ENCODE peak calls at places on chromosome 14, in seven cellular contexts. One of them, this sample, is unnamed.

GRCh38 chr14:83887871-83888270 is 1642.1 kb upstream of the FLRT2 start:
- DNase-seq in upper lobe of right lung: no peak
- DNase-seq in AG04450: no peak
- DNase-seq in endothelial cell: no peak
- DNase-seq in GM12864: no peak
- DNase-seq in progenitor cell of endocrine pancreas: no peak
- DNase-seq in MM.1S: no peak
- DNase-seq in this sample: no peak

GRCh38 chr14:59189281-59189821 is 884 bp downstream of the DAAM1 start:
- DNase-seq in GM12864: no peak
- DNase-seq in progenitor cell of endocrine pancreas: peak
- DNase-seq in MM.1S: peak
- DNase-seq in AG04450: no peak
- DNase-seq in upper lobe of right lung: peak
- DNase-seq in endothelial cell: no peak
- DNase-seq in this sample: peak

GRCh38 chr14:39107624-39108023 is 4.6 kb upstream of the SEC23A start:
- DNase-seq in upper lobe of right lung: no peak
- DNase-seq in GM12864: no peak
- DNase-seq in MM.1S: peak
- DNase-seq in endothelial cell: no peak
- DNase-seq in progenitor cell of endocrine pancreas: no peak
- DNase-seq in AG04450: no peak
- DNase-seq in this sample: peak

GRCh38 chr14:103232831-103233319 is 101.2 kb upstream of the EIF5 start:
- DNase-seq in upper lobe of right lung: no peak
- DNase-seq in endothelial cell: no peak
- DNase-seq in MM.1S: no peak
- DNase-seq in GM12864: no peak
- DNase-seq in AG04450: no peak
- DNase-seq in progenitor cell of endocrine pancreas: no peak
- DNase-seq in this sample: no peak

GRCh38 chr14:59529189-59529588 is 44.9 kb downstream of the JKAMP start:
- DNase-seq in GM12864: no peak
- DNase-seq in endothelial cell: no peak
- DNase-seq in AG04450: no peak
- DNase-seq in progenitor cell of endocrine pancreas: no peak
- DNase-seq in MM.1S: no peak
- DNase-seq in upper lobe of right lung: no peak
- DNase-seq in this sample: no peak

GRCh38 chr14:73339846-73340565 is 102.7 kb downstream of the PAPLN start:
- DNase-seq in upper lobe of right lung: no peak
- DNase-seq in GM12864: no peak
- DNase-seq in AG04450: no peak
- DNase-seq in MM.1S: no peak
- DNase-seq in progenitor cell of endocrine pancreas: no peak
- DNase-seq in endothelial cell: no peak
- DNase-seq in this sample: no peak

GRCh38 chr14:28762290-28762948 is 4.2 kb upstream of the FOXG1 start:
- DNase-seq in AG04450: no peak
- DNase-seq in upper lobe of right lung: no peak
- DNase-seq in endothelial cell: no peak
- DNase-seq in GM12864: no peak
- DNase-seq in MM.1S: no peak
- DNase-seq in progenitor cell of endocrine pancreas: no peak
- DNase-seq in this sample: peak

GRCh38 chr14:22837059-22837749 is 819 bp downstream of the MMP14 start:
- DNase-seq in endothelial cell: no peak
- DNase-seq in AG04450: no peak
- DNase-seq in progenitor cell of endocrine pancreas: peak
- DNase-seq in MM.1S: no peak
- DNase-seq in upper lobe of right lung: peak
- DNase-seq in GM12864: no peak
- DNase-seq in this sample: no peak

GRCh38 chr14:61911534-61911933 is 149.3 kb downstream of the SNAPC1 start:
- DNase-seq in endothelial cell: no peak
- DNase-seq in AG04450: no peak
- DNase-seq in progenitor cell of endocrine pancreas: no peak
- DNase-seq in MM.1S: no peak
- DNase-seq in upper lobe of right lung: no peak
- DNase-seq in GM12864: no peak
- DNase-seq in this sample: no peak

GRCh38 chr14:92603309-92604257 is 90.0 kb downstream of the RIN3 start:
- DNase-seq in endothelial cell: no peak
- DNase-seq in GM12864: no peak
- DNase-seq in AG04450: peak
- DNase-seq in MM.1S: no peak
- DNase-seq in upper lobe of right lung: peak
- DNase-seq in progenitor cell of endocrine pancreas: no peak
- DNase-seq in this sample: no peak
- TF ChIP-seq CTCF in endothelial cell: no peak
- TF ChIP-seq CTCF in GM12864: peak
- TF ChIP-seq CTCF in AG04450: peak
- TF ChIP-seq CTCF in MM.1S: peak
- TF ChIP-seq CTCF in upper lobe of right lung: no peak
- TF ChIP-seq CTCF in progenitor cell of endocrine pancreas: no peak
- TF ChIP-seq CTCF in this sample: no peak

DNA sequence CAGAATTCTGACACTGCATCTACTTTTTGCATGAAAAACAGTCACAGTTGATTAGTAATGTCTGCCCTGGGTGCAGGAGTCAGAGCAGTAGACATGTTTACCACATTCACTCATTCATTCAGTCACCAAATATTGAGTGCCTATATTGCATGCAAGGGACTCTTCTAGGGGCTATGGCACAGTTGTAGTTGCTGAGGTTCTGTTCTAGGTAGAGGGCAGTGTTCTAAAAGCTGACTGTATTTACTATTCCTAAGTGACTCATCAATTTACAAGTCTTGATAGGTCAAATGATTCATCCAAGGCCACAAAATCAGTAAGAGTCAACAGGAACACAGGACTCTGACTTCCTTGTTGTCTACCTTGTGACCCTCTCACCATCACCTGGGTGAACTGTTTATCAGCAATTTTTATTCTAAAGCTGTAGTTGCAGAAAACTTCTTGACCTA is 223.0 kb downstream of the KTN1 start:
- DNase-seq in AG04450: no peak
- DNase-seq in upper lobe of right lung: no peak
- DNase-seq in GM12864: no peak
- DNase-seq in endothelial cell: no peak
- DNase-seq in progenitor cell of endocrine pancreas: no peak
- DNase-seq in MM.1S: no peak
- DNase-seq in this sample: no peak
- TF ChIP-seq CTCF in AG04450: no peak
- TF ChIP-seq CTCF in upper lobe of right lung: no peak
- TF ChIP-seq CTCF in GM12864: no peak
- TF ChIP-seq CTCF in endothelial cell: no peak
- TF ChIP-seq CTCF in progenitor cell of endocrine pancreas: no peak
- TF ChIP-seq CTCF in MM.1S: no peak
- TF ChIP-seq CTCF in this sample: no peak

GRCh38 chr14:34005901-34006300 is 55.0 kb upstream of the EGLN3 start:
- DNase-seq in progenitor cell of endocrine pancreas: no peak
- DNase-seq in MM.1S: no peak
- DNase-seq in endothelial cell: no peak
- DNase-seq in GM12864: no peak
- DNase-seq in upper lobe of right lung: no peak
- DNase-seq in AG04450: no peak
- DNase-seq in this sample: no peak

GRCh38 chr14:34009956-34010355 is 59.1 kb upstream of the EGLN3 start:
- DNase-seq in endothelial cell: no peak
- DNase-seq in upper lobe of right lung: no peak
- DNase-seq in MM.1S: no peak
- DNase-seq in GM12864: no peak
- DNase-seq in AG04450: no peak
- DNase-seq in progenitor cell of endocrine pancreas: no peak
- DNase-seq in this sample: no peak

GRCh38 chr14:34003691-34004090 is 52.8 kb upstream of the EGLN3 start:
- DNase-seq in progenitor cell of endocrine pancreas: no peak
- DNase-seq in AG04450: no peak
- DNase-seq in upper lobe of right lung: no peak
- DNase-seq in endothelial cell: no peak
- DNase-seq in GM12864: no peak
- DNase-seq in MM.1S: no peak
- DNase-seq in this sample: no peak

GRCh38 chr14:34012369-34012768 is 61.5 kb upstream of the EGLN3 start:
- DNase-seq in MM.1S: no peak
- DNase-seq in GM12864: no peak
- DNase-seq in AG04450: no peak
- DNase-seq in endothelial cell: no peak
- DNase-seq in progenitor cell of endocrine pancreas: no peak
- DNase-seq in upper lobe of right lung: no peak
- DNase-seq in this sample: no peak

DNA sequence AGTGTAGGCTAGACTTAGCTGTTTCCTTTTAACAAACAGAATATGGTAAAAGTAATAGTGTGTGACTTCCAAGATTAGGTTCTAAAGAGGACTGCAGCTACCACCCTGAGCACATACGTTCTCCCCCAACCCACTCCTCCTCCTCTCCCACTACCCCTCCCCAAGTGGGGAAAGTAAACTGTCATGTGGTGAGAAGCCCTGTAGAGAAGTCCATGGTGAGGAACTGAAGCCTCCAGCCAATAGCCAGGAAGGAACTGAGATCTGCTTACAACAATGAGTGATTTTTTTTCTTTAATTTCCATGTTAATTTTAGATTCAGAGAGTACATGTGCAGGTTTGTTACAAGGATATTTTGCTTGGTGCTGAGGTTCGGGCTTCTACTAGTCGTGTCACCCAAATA is 57.0 kb upstream of the EGLN3 start:
- DNase-seq in GM12864: no peak
- DNase-seq in progenitor cell of endocrine pancreas: no peak
- DNase-seq in MM.1S: no peak
- DNase-seq in AG04450: no peak
- DNase-seq in endothelial cell: no peak
- DNase-seq in upper lobe of right lung: no peak
- DNase-seq in this sample: no peak
- TF ChIP-seq CTCF in GM12864: no peak
- TF ChIP-seq CTCF in progenitor cell of endocrine pancreas: no peak
- TF ChIP-seq CTCF in MM.1S: no peak
- TF ChIP-seq CTCF in AG04450: no peak
- TF ChIP-seq CTCF in endothelial cell: no peak
- TF ChIP-seq CTCF in upper lobe of right lung: no peak
- TF ChIP-seq CTCF in this sample: no peak

GRCh38 chr14:74613211-74613914 is 1.3 kb upstream of the LTBP2 start:
- DNase-seq in GM12864: no peak
- DNase-seq in endothelial cell: no peak
- DNase-seq in AG04450: no peak
- DNase-seq in MM.1S: no peak
- DNase-seq in upper lobe of right lung: no peak
- DNase-seq in progenitor cell of endocrine pancreas: no peak
- DNase-seq in this sample: no peak
- TF ChIP-seq CTCF in GM12864: no peak
- TF ChIP-seq CTCF in endothelial cell: no peak
- TF ChIP-seq CTCF in AG04450: no peak
- TF ChIP-seq CTCF in MM.1S: no peak
- TF ChIP-seq CTCF in upper lobe of right lung: no peak
- TF ChIP-seq CTCF in progenitor cell of endocrine pancreas: no peak
- TF ChIP-seq CTCF in this sample: no peak

DNA sequence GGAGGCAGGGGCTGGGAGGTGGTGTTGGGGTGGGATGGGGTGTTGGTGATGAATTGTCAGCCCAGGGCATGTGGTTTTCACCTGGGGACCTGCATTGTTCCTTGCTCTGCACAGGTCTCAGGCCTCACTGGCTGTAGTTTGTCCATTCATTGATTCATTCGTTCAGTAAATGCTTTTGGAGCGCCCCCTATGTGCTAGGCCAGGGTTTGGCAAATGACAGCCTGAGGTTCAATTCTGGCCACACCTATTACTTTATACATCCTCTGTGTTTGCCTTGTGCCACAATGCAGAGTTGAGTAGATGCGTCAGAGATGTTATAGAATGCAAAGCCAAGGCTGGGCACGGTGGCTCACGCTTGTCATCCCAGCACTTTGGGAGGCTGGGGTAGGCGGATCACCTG is 4.7 kb downstream of the ADCK1 start:
- DNase-seq in upper lobe of right lung: no peak
- DNase-seq in progenitor cell of endocrine pancreas: no peak
- DNase-seq in AG04450: no peak
- DNase-seq in GM12864: no peak
- DNase-seq in MM.1S: peak
- DNase-seq in endothelial cell: peak
- DNase-seq in this sample: peak
- TF ChIP-seq CTCF in upper lobe of right lung: peak
- TF ChIP-seq CTCF in progenitor cell of endocrine pancreas: peak
- TF ChIP-seq CTCF in AG04450: peak
- TF ChIP-seq CTCF in GM12864: peak
- TF ChIP-seq CTCF in MM.1S: peak
- TF ChIP-seq CTCF in endothelial cell: peak
- TF ChIP-seq CTCF in this sample: peak